ENCODE peak calls at places on chromosomes 1 and 21, in four cellular contexts. I, L, Y and P are unnamed samples.

GRCh38 chr1:25500694-25501093 is 42.7 kb upstream of the LDLRAP1 start:
- DNase-seq in Y (no peak), I (no peak), L (no peak), P (no peak)

GRCh38 chr1:16082283-16083038 is 9.0 kb upstream of the FAM131C start:
- DNase-seq in L (no peak), Y (no peak), I (no peak), P (no peak)

GRCh38 chr21:42865361-42866160 is 13.8 kb downstream of the WDR4 start:
- DNase-seq in I (peak), L (no peak), Y (no peak), P (no peak)

GRCh38 chr1:214833357-214833756 is 230.4 kb downstream of the CENPF start:
- DNase-seq in Y (no peak), L (no peak), I (no peak), P (no peak)

GRCh38 chr1:40662864-40663263 is 2.6 kb downstream of the RIMS3 start:
- DNase-seq in L (no peak), I (no peak), Y (no peak), P (no peak)

GRCh38 chr1:182163821-182164223 is 102.3 kb upstream of the ZNF648 start:
- DNase-seq in I (peak), L (no peak), Y (no peak), P (no peak)

GRCh38 chr1:231724876-231725647 is 98.5 kb downstream of the DISC1 start:
- DNase-seq in Y (peak), L (peak), I (no peak), P (no peak)

GRCh38 chr1:193183019-193183643 is 3.3 kb downstream of the B3GALT2 start:
- DNase-seq in Y (peak), I (no peak), L (peak), P (no peak)

GRCh38 chr1:154324669-154325582 is at the start of gene ATP8B2:
- DNase-seq in L (peak), I (peak), Y (peak), P (no peak)

GRCh38 chr1:44720281-44720680 is 10.7 kb downstream of the RNU5D-1 start:
- DNase-seq in Y (no peak), I (no peak), L (no peak), P (no peak)

GRCh38 chr21:32412998-32413504 is 545 bp downstream of the EVA1C start:
- DNase-seq in L (no peak), Y (no peak), I (peak), P (no peak)
- TF ChIP-seq POLR2AphosphoS5 in L (no peak), Y (no peak), I (peak), P (peak)

DNA sequence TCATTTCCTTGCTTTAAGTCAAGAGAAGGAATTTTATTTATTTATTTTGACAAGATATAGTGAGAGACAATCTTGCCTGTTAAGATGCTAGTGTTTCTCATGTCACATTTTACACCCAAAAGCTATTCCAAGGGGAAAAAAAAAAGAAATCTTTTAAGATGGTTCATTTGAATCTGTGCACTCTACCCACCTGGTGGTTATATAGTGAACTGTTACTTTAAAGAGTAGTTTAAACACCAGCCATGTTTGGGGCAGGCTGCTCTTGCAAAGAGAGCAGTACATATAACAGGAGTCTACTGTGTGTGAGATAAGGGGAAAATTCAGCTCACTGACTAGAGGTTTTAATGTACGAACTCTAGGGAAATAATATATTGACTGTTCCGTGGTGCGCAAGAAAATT is 3.3 kb upstream of the ELAVL4 start:
- DNase-seq in L (no peak), Y (no peak), I (no peak), P (no peak)
- TF ChIP-seq CTCF in L (peak), Y (peak), I (no peak), P (no peak)

DNA sequence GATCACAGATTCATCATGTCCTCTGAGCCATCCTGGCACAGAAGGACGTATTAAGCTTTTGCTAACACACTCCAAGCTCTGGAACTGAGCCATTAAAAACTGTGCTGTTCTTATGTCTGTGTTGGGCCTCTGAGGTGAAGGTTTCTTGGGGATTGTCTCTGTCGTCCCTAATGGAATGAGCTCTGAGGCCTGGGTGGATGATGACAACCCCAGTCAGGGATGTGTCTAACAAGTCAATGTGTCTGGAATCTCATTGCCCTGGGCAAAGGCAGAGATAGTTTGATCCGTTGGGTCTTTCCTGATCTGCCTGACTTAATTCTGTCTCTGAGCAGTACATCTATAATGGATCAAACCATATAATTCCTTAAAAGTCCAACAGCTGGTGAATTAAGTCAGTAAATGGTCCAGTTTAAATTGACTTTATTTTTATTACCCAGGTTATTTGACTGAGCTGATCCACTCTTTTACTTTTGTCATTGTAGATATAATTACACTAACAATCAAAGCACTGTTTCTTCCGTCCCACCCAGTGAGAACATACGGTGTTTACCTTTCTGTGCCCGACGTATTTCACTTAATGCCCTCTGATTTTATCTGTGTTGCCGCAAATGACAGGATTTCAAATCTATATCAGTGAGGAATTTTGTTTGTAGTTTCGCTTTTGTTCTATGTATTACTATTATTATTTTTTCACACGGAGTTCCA is 38.8 kb upstream of the OR2B11 start:
- DNase-seq in I (no peak), L (no peak), Y (no peak), P (no peak)
- TF ChIP-seq POLR2AphosphoS5 in I (no peak), L (no peak), Y (no peak), P (no peak)

GRCh38 chr1:158246650-158247049 is 7.6 kb upstream of the CD1A start:
- DNase-seq in I (no peak), L (peak), Y (no peak), P (no peak)
- TF ChIP-seq CTCF in I (no peak), L (peak), Y (peak), P (no peak)

GRCh38 chr1:6258675-6259074 is 2.2 kb downstream of the GPR153 start:
- DNase-seq in Y (no peak), I (no peak), L (no peak), P (no peak)

GRCh38 chr1:6260961-6261614 is at the start of gene GPR153:
- DNase-seq in L (no peak), Y (no peak), I (peak), P (no peak)

GRCh38 chr1:6261615-6261995 is 707 bp upstream of the GPR153 start:
- DNase-seq in L (no peak), Y (no peak), I (no peak), P (no peak)

GRCh38 chr1:6260433-6260934 is 414 bp downstream of the GPR153 start:
- DNase-seq in L (no peak), Y (no peak), I (peak), P (no peak)

GRCh38 chr1:6259491-6260362 is 1.2 kb downstream of the GPR153 start:
- DNase-seq in I (peak), Y (no peak), L (peak), P (peak)
- TF ChIP-seq POLR2AphosphoS5 in I (peak), Y (no peak), L (no peak), P (peak)

DNA sequence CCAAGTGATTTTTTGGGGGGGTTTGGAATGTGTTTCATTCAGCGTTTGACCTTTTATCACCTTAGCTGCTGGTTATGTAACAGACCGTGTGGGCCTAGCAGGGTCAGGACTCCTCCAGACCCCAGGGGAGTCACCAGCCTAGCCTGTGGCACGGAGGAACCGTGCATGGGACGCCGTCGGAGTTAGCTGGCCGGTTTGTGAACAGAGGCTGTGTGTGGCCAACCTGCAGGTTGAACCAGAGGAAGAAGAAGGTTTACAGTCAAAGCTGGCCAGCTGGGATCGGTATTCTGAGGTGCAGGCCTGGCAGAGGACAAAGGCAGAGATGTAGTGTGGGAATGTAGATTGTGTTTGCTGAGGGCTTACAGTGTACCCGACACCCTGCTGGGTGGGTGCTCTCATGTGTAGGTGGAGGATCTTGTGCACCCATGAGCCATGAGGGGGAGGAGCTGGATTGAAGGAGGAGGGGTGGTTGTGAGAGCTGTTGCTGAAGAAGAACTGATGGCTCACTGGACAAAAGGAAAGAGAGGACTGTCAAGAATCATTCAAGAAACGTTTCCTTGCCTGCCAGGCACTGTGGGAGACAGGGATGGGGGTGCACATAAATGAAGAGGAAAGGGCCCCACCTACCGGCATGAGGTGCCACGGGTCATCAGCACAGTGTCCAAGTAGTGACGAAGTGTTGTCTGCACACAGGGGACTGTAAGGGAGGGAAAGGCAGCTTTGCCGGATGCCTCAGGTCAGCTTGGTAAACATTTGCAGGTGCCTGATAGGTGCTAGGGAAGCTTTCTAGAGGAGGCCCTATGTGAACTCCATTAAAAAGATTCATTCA is 40.0 kb upstream of the PWP2 start:
- DNase-seq in L (no peak), I (no peak), Y (no peak), P (no peak)
- TF ChIP-seq CTCF in L (no peak), I (no peak), Y (no peak), P (no peak)